ENCODE peak calls at places on chromosomes 7 and 10, in nine cellular contexts. V is GM23248, S is neural progenitor cell, H is mammary epithelial cell, T is SK-N-MC, U is fibroblast of lung, Y is HCT116, W is NT2/D1, X is neuronal stem cell. K is an unnamed sample.
A peak's percentile ranks its signal among the peaks of the same experiment; 100 is the strongest.

GRCh38 chr10:97169911-97170693 is 15.7 kb downstream of the SLIT1 start:
- DNase-seq in V (no peak), S (no peak), H (no peak), T (no peak), U (no peak), Y (no peak), W (no peak), X (no peak), K (no peak)

GRCh38 chr10:45488365-45488764 is 114.3 kb downstream of the ALOX5 start:
- DNase-seq in V (no peak), S (no peak), H (no peak), T (no peak), U (no peak), Y (no peak), W (no peak), X (no peak), K (no peak)

GRCh38 chr10:12954866-12955265 is 46.6 kb downstream of the CCDC3 start:
- DNase-seq in V (no peak), S (no peak), H (peak; percentile 34), T (no peak), U (peak; percentile 22), Y (no peak), W (no peak), X (no peak), K (no peak)

GRCh38 chr7:87140271-87140748 is 11.9 kb upstream of the DMTF1 start:
- DNase-seq in V (no peak), S (no peak), H (no peak), T (no peak), U (no peak), Y (no peak), W (no peak), X (no peak), K (no peak)

GRCh38 chr7:76047305-76047810 is 442 bp downstream of the STYXL1 start:
- DNase-seq in V (peak; percentile 53), S (no peak), H (no peak), T (no peak), U (no peak), Y (no peak), W (no peak), X (no peak), K (no peak)

GRCh38 chr10:43921478-43921877 is 272.8 kb upstream of the ZNF32 start:
- DNase-seq in V (no peak), S (no peak), H (no peak), T (no peak), U (no peak), Y (no peak), W (no peak), X (no peak), K (no peak)

GRCh38 chr10:131832056-131832685 is 68.6 kb upstream of the PPP2R2D start:
- DNase-seq in V (no peak), S (no peak), H (no peak), T (no peak), U (no peak), Y (no peak), W (no peak), X (no peak), K (no peak)

GRCh38 chr7:106518239-106518638 is 142.7 kb downstream of the CCDC71L start:
- DNase-seq in V (no peak), S (no peak), H (no peak), T (no peak), U (no peak), Y (no peak), W (no peak), X (no peak), K (no peak)

GRCh38 chr10:42732266-42732665 is 50.3 kb upstream of the BMS1 start:
- DNase-seq in V (no peak), S (no peak), H (no peak), T (no peak), U (no peak), Y (no peak), W (no peak), X (no peak), K (no peak)
- H3K9ac ChIP-seq in V (no peak overlapping the region), S (no peak overlapping the region), H (no peak overlapping the region), T (no peak overlapping the region), U (no peak overlapping the region), Y (no peak overlapping the region), W (no peak overlapping the region), X (no peak overlapping the region), K (no peak overlapping the region)

DNA sequence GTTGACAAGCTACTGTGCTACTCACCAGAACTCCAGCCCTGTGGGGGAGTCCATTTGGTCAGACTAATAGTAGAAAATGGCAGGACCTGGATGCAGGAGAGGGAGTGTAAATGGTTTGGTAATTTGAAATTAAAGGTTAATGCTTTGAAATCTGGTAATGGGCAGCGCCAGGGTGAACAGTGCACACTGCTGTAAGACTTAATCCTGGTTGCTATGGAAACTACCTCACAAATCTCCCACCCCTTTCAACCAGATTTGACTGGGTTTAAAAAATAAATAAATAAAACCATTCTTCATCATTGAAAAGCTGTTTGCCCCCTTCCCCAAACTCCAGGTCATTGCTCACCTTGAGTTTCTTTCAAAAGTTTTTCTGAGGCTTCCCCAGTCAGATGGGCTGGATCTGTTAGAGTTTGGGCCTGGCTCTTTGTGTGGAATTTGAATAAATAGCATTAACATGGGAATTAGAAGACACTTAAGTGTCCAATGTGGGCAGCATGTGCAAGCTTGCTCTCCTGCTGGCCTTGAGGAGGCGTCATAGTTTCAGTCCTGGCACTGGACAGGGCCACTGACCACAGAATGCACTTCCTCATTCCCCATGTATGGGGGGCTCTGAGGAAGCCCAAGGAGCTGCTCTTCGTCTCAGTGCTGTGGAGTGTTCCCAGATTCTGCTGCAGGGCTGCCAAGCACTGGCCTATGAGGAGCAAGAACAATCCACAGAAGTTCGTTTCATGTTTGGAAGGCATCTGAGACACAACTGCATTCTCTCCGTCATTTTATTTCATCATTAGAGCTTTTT is 90.7 kb downstream of the LRRC4 start:
- DNase-seq in V (peak; percentile 33), S (peak; percentile 29), H (no peak), T (no peak), U (peak; percentile 63), Y (no peak), W (no peak), X (no peak), K (no peak)
- H3K9ac ChIP-seq in V (no peak overlapping the region), S (no peak overlapping the region), H (no peak overlapping the region), T (no peak overlapping the region), U (no peak overlapping the region), Y (no peak overlapping the region), W (no peak overlapping the region), X (no peak overlapping the region), K (no peak overlapping the region)

GRCh38 chr10:24465899-24466615 is 257.1 kb downstream of the KIAA1217 start:
- DNase-seq in V (peak; percentile 96), S (no peak), H (peak; percentile 97), T (no peak), U (peak; percentile 98), Y (peak; percentile 77), W (no peak), X (no peak), K (no peak)

GRCh38 chr10:24462340-24462739 is 253.4 kb downstream of the KIAA1217 start:
- DNase-seq in V (no peak), S (no peak), H (no peak), T (no peak), U (no peak), Y (no peak), W (no peak), X (no peak), K (no peak)

GRCh38 chr10:24463683-24464426 is 254.9 kb downstream of the KIAA1217 start:
- DNase-seq in V (peak; percentile 89), S (no peak), H (peak; percentile 97), T (no peak), U (peak; percentile 97), Y (no peak), W (no peak), X (no peak), K (no peak)

GRCh38 chr10:24465124-24465874 is 256.4 kb downstream of the KIAA1217 start:
- DNase-seq in V (peak; percentile 91), S (no peak), H (peak; percentile 72), T (no peak), U (peak; percentile 99), Y (no peak), W (no peak), X (no peak), K (no peak)

DNA sequence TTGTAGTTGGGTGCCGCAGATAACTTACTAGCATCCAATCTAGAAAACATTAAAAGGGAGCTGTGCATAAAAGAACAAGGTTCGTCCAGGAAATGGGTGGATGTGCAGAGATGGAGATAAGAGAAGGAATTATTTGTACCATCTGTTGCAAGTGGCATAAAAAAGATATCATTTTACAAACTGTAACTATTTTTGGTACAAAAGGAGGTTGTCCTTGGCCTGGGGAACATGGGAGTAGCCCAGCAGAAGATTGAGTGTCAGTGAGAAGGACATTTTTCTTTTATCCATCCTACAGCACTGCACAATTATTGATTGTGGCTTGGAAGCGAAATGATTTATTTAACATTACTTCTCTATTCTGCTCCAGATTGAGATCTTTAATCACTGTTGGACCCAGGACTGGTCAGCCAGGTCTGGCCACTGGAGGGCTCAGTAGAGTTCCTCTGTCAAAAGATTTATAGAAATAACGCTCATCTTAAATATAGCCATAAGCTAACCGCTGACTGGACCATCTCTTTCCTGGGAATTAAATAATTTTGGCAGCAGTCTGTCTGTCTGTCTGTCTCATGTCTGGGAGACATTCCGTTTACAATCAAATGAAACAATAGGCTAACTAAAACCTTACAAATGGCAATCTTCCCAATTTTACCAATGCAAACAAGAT is 254.1 kb downstream of the KIAA1217 start:
- DNase-seq in V (peak; percentile 31), S (no peak), H (no peak), T (no peak), U (peak; percentile 25), Y (no peak), W (no peak), X (no peak), K (no peak)
- H3K9ac ChIP-seq in V (peak overlapping the region; percentile 53), S (no peak overlapping the region), H (no peak overlapping the region), T (no peak overlapping the region), U (no peak overlapping the region), Y (no peak overlapping the region), W (no peak overlapping the region), X (no peak overlapping the region), K (no peak overlapping the region)

GRCh38 chr7:17044396-17044795 is 162.6 kb upstream of the AGR3 start:
- DNase-seq in V (no peak), S (peak; percentile 54), H (no peak), T (no peak), U (no peak), Y (no peak), W (no peak), X (no peak), K (no peak)

GRCh38 chr7:17042211-17042610 is 160.4 kb upstream of the AGR3 start:
- DNase-seq in V (peak; percentile 39), S (no peak), H (no peak), T (no peak), U (no peak), Y (no peak), W (no peak), X (no peak), K (no peak)

GRCh38 chr7:17044868-17045267 is 163.1 kb upstream of the AGR3 start:
- DNase-seq in V (no peak), S (no peak), H (no peak), T (no peak), U (no peak), Y (no peak), W (no peak), X (no peak), K (no peak)

GRCh38 chr7:17041324-17041723 is 159.5 kb upstream of the AGR3 start:
- DNase-seq in V (peak; percentile 87), S (no peak), H (peak; percentile 78), T (peak; percentile 99), U (peak; percentile 96), Y (no peak), W (no peak), X (no peak), K (no peak)

DNA sequence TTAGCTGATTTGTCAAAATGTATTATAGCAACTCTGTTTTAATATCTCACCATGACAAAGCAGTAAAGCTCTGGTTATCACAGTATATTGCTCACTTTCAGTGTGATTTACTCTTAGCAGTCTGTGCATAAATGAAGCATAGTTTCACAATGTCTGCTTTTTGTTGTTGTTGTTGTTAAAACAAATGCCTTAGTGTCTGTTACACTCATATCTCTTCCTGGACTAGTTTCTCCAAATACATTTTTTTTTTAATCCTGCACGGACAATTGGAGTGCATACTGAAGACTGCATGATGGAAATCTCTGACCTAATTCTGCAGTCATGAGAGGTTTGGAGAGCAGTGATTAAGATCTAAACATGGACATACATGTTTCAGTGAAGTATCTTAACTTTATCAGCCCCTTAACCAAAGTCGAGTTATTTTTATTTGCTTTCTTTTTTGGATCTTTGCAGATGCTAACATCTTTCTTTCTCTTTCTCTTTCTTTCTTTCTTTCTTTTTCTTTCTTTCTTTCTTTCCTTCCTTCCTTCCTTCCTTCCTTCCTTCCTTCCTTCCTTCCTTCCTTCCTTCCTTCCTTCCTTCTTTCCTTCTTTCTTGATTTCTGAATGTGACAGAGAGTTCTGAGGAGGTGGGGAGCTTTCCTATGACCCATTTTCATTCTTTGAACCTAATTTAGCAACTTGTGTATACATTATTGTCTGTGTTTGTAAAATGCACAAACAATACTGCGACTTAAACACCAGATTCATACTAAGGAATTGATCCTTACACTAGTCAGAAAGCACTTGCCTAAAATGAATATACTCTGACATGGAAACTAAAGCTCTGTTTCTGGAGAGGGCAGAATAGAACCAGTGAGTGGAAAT is 161.5 kb upstream of the AGR3 start:
- DNase-seq in V (peak; percentile 73), S (no peak), H (peak; percentile 50), T (peak; percentile 83), U (peak; percentile 61), Y (no peak), W (no peak), X (no peak), K (no peak)
- H3K9ac ChIP-seq in V (peak overlapping the region; percentile 48), S (no peak overlapping the region), H (no peak overlapping the region), T (peak overlapping the region; percentile 77), U (no peak overlapping the region), Y (no peak overlapping the region), W (no peak overlapping the region), X (no peak overlapping the region), K (no peak overlapping the region)